ENCODE peak calls at places on chromosomes 12 and 14, in five cellular contexts. One of them, this sample, is unnamed.

GRCh38 chr12:120231316-120232011 is 30.6 kb upstream of the RPLP0 start:
- DNase-seq in IMR-90: peak
- DNase-seq in A549: peak
- DNase-seq in HepG2: peak
- DNase-seq in K562: peak
- DNase-seq in this sample: no peak

GRCh38 chr14:49982082-49982481 is 89.2 kb downstream of the ARF6 start:
- DNase-seq in IMR-90: peak
- DNase-seq in HepG2: no peak
- DNase-seq in A549: no peak
- DNase-seq in K562: no peak
- DNase-seq in this sample: no peak

GRCh38 chr14:103629503-103630121 is 601 bp downstream of the KLC1 start:
- DNase-seq in HepG2: no peak
- DNase-seq in IMR-90: no peak
- DNase-seq in A549: peak
- DNase-seq in K562: peak
- DNase-seq in this sample: no peak

GRCh38 chr12:70033310-70033709 is 208.3 kb downstream of the MYRFL start:
- DNase-seq in HepG2: no peak
- DNase-seq in IMR-90: no peak
- DNase-seq in K562: no peak
- DNase-seq in A549: no peak
- DNase-seq in this sample: no peak

GRCh38 chr12:66287275-66287674 is 15.0 kb upstream of the HELB start:
- DNase-seq in K562: no peak
- DNase-seq in HepG2: no peak
- DNase-seq in A549: no peak
- DNase-seq in IMR-90: no peak
- DNase-seq in this sample: no peak

GRCh38 chr12:49342914-49343731 is 3.6 kb upstream of the DNAJC22 start:
- DNase-seq in IMR-90: no peak
- DNase-seq in K562: peak
- DNase-seq in A549: no peak
- DNase-seq in HepG2: no peak
- DNase-seq in this sample: no peak

GRCh38 chr14:53547593-53547992 is 394.5 kb upstream of the DDHD1 start:
- DNase-seq in HepG2: no peak
- DNase-seq in A549: no peak
- DNase-seq in IMR-90: no peak
- DNase-seq in K562: no peak
- DNase-seq in this sample: no peak

GRCh38 chr12:3646561-3647241 is 106.2 kb downstream of the CRACR2A start:
- DNase-seq in HepG2: no peak
- DNase-seq in A549: no peak
- DNase-seq in IMR-90: no peak
- DNase-seq in K562: no peak
- DNase-seq in this sample: no peak

GRCh38 chr14:30005114-30005698 is 77.6 kb upstream of the PRKD1 start:
- DNase-seq in K562: peak
- DNase-seq in IMR-90: peak
- DNase-seq in A549: peak
- DNase-seq in HepG2: peak
- DNase-seq in this sample: no peak

GRCh38 chr12:916712-917445 is 32.6 kb downstream of the RAD52 start:
- DNase-seq in HepG2: no peak
- DNase-seq in A549: no peak
- DNase-seq in IMR-90: no peak
- DNase-seq in K562: no peak
- DNase-seq in this sample: no peak

GRCh38 chr14:94203473-94204210 is 29.5 kb downstream of the PPP4R4 start:
- DNase-seq in A549: no peak
- DNase-seq in IMR-90: no peak
- DNase-seq in HepG2: no peak
- DNase-seq in K562: no peak
- DNase-seq in this sample: no peak

GRCh38 chr12:33529810-33530209 is 90.2 kb upstream of the SYT10 start:
- DNase-seq in HepG2: no peak
- DNase-seq in K562: no peak
- DNase-seq in IMR-90: no peak
- DNase-seq in A549: no peak
- DNase-seq in this sample: no peak

GRCh38 chr14:95679995-95680735 is 6.1 kb upstream of the TCL1B start:
- DNase-seq in HepG2: peak
- DNase-seq in IMR-90: no peak
- DNase-seq in K562: no peak
- DNase-seq in A549: no peak
- DNase-seq in this sample: no peak

GRCh38 chr12:130438243-130438620 is 100.5 kb downstream of the PIWIL1 start:
- DNase-seq in HepG2: no peak
- DNase-seq in IMR-90: no peak
- DNase-seq in K562: no peak
- DNase-seq in A549: no peak
- DNase-seq in this sample: no peak

GRCh38 chr14:87994974-87995373 is 2.0 kb upstream of the GALC start:
- DNase-seq in A549: no peak
- DNase-seq in IMR-90: no peak
- DNase-seq in K562: no peak
- DNase-seq in HepG2: peak
- DNase-seq in this sample: peak

GRCh38 chr12:45192041-45192695 is 23.7 kb upstream of the ANO6 start:
- DNase-seq in HepG2: peak
- DNase-seq in A549: peak
- DNase-seq in IMR-90: peak
- DNase-seq in K562: peak
- DNase-seq in this sample: no peak

GRCh38 chr14:38255673-38256357 is at the start of gene CLEC14A:
- DNase-seq in K562: no peak
- DNase-seq in IMR-90: no peak
- DNase-seq in A549: no peak
- DNase-seq in HepG2: no peak
- DNase-seq in this sample: no peak

GRCh38 chr14:103770500-103770899 is 54.9 kb downstream of the ZFYVE21 start:
- DNase-seq in K562: no peak
- DNase-seq in HepG2: no peak
- DNase-seq in A549: no peak
- DNase-seq in IMR-90: no peak
- DNase-seq in this sample: no peak

DNA sequence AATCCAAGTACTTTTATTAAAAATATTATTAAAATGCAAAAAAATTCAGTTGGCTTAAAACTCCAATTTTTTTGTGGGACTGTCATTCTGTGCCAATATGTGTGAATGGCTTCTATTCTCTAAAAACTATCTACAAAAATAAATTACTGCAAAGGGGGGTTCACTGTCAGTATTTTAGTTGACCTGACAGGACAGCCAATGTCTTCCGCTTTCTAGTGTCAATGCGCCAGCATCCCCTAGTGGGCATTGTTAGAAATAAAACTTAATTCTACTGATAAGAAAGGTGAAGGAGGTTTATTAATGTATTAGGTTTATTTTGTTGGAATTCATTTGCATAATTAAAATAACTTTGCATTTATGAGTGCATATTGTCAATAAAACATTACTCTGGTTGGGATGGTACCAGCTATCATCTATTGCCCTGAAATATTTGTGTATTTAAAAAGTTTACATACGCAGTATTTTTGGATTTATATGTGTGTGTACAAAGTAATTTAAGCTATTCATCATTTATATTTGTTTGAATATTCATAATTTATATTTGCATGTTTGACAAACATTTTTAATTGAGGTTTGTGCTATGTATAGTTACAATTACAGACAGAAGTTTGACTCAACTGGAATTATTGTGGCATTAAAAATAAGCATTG is 527.2 kb downstream of the FLRT2 start:
- DNase-seq in K562: peak
- DNase-seq in A549: no peak
- DNase-seq in HepG2: peak
- DNase-seq in IMR-90: peak
- DNase-seq in this sample: no peak
- TF ChIP-seq RFX5 in K562: no peak
- TF ChIP-seq RFX5 in A549: no peak
- TF ChIP-seq RFX5 in HepG2: no peak
- TF ChIP-seq RFX5 in IMR-90: no peak
- TF ChIP-seq RFX5 in this sample: no peak

GRCh38 chr14:73240816-73241480 is 3.6 kb downstream of the PAPLN start:
- DNase-seq in K562: no peak
- DNase-seq in IMR-90: no peak
- DNase-seq in HepG2: no peak
- DNase-seq in A549: no peak
- DNase-seq in this sample: no peak
- TF ChIP-seq RFX5 in K562: no peak
- TF ChIP-seq RFX5 in IMR-90: no peak
- TF ChIP-seq RFX5 in HepG2: no peak
- TF ChIP-seq RFX5 in A549: no peak
- TF ChIP-seq RFX5 in this sample: no peak

DNA sequence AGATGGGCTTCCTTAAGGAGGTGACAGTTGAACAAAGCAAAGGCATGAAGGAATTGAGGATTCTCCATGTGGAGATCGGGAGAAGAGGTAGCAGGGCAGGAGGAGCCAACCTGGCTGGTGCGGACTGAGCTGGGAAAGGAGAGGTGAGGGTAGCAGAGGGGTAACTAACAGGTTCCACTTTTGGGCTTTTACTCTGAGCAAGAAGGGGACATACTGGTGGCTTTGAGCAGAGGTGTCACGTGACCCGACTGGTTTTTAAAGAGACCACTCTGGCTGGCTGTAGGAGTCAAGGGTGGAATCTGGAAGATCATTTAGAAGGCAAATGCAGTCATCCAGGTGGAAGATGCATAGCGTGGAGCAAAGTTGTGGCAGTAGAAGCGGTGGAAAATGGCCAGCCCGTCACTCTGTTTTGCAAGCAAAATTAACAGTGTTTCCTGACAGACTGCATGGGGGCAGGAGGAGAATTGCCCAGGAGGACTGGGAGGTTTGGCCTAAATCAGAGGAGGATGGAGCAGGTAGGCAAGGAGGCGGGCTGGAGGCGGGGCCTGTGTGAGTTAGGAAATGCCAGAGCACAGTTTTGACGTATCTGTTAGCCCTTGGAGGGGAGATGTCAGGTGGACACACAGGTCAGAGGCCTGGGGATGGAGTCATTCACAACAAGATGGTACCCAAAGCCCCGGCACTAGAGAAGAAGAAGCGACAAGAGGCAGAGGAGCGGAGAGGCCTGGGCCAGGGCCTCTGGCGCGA is 156.3 kb upstream of the FKBP4 start:
- DNase-seq in IMR-90: no peak
- DNase-seq in A549: no peak
- DNase-seq in HepG2: no peak
- DNase-seq in K562: no peak
- DNase-seq in this sample: no peak
- TF ChIP-seq RFX5 in IMR-90: no peak
- TF ChIP-seq RFX5 in A549: no peak
- TF ChIP-seq RFX5 in HepG2: no peak
- TF ChIP-seq RFX5 in K562: no peak
- TF ChIP-seq RFX5 in this sample: no peak

GRCh38 chr14:81211844-81212243 is 8.9 kb downstream of the GTF2A1 start:
- DNase-seq in HepG2: peak
- DNase-seq in A549: no peak
- DNase-seq in K562: no peak
- DNase-seq in IMR-90: peak
- DNase-seq in this sample: no peak
- TF ChIP-seq RFX5 in HepG2: no peak
- TF ChIP-seq RFX5 in A549: no peak
- TF ChIP-seq RFX5 in K562: no peak
- TF ChIP-seq RFX5 in IMR-90: no peak
- TF ChIP-seq RFX5 in this sample: no peak

DNA sequence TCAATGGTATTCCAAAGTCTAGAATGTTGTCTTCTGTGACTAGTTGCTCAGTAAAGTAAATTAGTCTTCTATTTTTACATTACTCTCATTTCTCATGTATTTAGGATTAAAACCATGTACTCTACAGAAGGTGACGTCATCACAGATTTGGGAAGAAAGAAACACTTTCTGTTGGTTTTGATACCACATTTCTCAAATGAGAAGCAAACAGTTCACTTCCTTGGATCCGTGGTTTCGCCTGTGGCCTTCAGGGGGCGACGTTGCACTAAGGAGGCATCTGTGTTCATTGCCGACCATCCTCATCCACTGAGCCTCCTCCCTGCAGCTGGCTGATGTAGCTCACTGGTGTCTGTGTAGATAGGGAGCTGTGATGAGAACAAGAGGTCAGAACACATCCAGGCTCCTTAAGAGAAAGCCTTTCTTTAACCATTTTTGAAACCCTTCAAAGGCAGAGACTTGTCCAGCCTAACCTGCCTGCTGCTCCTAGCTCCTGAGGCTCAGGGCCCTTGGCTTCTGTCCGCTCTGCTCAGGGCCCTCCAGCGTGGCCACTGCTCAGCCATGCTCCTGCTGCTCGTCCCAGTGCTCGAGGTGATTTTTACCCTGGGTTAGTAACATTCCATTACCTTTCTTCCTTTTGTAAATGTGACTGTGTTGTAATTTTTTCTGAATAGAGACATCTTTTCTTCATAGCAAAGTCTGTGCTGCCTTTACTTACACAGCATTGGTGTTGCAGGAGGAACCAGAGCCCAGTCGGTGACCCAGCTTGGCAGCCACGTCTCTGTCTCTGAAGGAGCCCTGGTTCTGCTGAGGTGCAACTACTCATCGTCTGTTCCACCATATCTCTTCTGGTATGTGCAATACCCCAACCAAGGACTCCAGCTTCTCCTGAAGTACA is 220.6 kb upstream of the OR4E1 start:
- DNase-seq in IMR-90: no peak
- DNase-seq in K562: no peak
- DNase-seq in HepG2: no peak
- DNase-seq in A549: no peak
- DNase-seq in this sample: no peak
- TF ChIP-seq RFX5 in IMR-90: no peak
- TF ChIP-seq RFX5 in K562: no peak
- TF ChIP-seq RFX5 in HepG2: no peak
- TF ChIP-seq RFX5 in A549: no peak
- TF ChIP-seq RFX5 in this sample: no peak

DNA sequence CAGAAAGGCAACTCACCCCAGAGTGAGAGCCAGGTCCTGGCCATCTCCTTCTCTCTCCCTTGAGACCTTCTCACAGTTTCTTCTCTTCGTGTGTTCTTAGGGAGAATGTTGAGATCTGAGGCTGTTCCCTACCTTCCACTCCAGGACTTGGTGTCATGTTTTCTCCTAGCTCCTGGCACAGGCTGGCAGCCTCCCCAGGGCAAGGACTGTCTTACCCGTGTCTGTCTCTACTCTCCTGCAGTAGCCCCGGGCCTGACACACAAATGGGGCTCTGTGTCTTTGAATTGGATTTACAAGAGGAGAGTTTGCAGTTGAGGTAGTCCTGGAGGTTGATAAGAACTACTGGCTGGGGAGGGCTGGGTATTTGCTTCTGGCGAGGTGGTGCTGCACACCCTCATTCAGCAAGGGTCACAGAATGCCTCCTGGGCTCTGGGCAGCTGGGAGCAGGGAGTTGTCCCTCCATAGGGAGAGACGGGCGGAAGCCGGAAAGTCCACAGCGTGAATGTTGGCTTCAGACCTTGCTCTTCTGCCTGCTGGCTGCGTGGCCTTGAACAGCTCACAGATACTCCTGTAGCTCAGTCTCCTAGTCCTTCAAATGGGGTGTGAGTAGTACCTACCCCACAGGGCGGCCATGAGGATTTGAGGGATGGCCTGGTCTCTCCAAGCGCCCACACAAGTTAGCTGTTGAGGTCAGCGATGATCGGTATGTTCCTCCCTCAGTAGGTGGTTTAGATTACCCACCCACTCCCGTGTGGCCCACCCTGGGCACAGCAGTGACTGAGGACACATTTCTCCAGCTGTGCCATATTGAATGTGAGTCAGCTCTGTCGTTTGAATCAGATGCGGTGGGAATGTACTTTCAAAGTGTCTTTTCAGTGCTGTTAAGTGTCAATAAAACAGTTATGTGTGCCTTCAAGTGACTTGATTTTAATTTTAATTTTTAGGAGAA is 10.2 kb downstream of the EP400 start:
- DNase-seq in HepG2: no peak
- DNase-seq in IMR-90: no peak
- DNase-seq in A549: no peak
- DNase-seq in K562: no peak
- DNase-seq in this sample: no peak
- TF ChIP-seq RFX5 in HepG2: no peak
- TF ChIP-seq RFX5 in IMR-90: no peak
- TF ChIP-seq RFX5 in A549: no peak
- TF ChIP-seq RFX5 in K562: no peak
- TF ChIP-seq RFX5 in this sample: no peak